ENCODE peak calls at places on chromosomes 13 and 19, in nine cellular contexts. Q is Caco-2, H is HFFc6, D is tibial artery, Z is mucosa of descending colon, I is tibial nerve, T is fibroblast of lung, M is heart right ventricle, O is WERI-Rb-1. U is an unnamed sample.

GRCh38 chr13:42233726-42234125 is 38.2 kb upstream of the AKAP11 start:
- DNase-seq in Q (peak), H (no peak), D (no peak), Z (no peak), I (no peak), T (no peak), M (no peak), O (no peak), U (no peak)

GRCh38 chr13:94311893-94312292 is 167.6 kb downstream of the DCT start:
- DNase-seq in Q (no peak), H (no peak), D (no peak), Z (no peak), I (no peak), T (no peak), M (no peak), O (no peak), U (no peak)

GRCh38 chr13:82740442-82740841 is 1141.8 kb downstream of the SLITRK1 start:
- DNase-seq in Q (no peak), H (no peak), D (no peak), Z (no peak), I (no peak), T (no peak), M (no peak), O (no peak), U (no peak)

GRCh38 chr13:44362394-44363040 is 11.1 kb upstream of the SERP2 start:
- DNase-seq in Q (no peak), H (no peak), D (no peak), Z (no peak), I (no peak), T (peak), M (no peak), O (no peak), U (peak)

GRCh38 chr19:49469828-49470614 is 4.0 kb upstream of the FLT3LG start:
- DNase-seq in Q (no peak), H (no peak), D (no peak), Z (peak), I (no peak), T (no peak), M (no peak), O (no peak), U (no peak)

GRCh38 chr13:44159633-44160279 is 213.9 kb upstream of the SERP2 start:
- DNase-seq in Q (no peak), H (no peak), D (no peak), Z (no peak), I (no peak), T (peak), M (no peak), O (no peak), U (peak)

GRCh38 chr13:113561417-113562084 is 23.0 kb upstream of the TFDP1 start:
- DNase-seq in Q (no peak), H (no peak), D (no peak), Z (no peak), I (no peak), T (no peak), M (no peak), O (peak), U (no peak)

GRCh38 chr19:7263521-7263920 is 30.7 kb downstream of the INSR start:
- DNase-seq in Q (no peak), H (no peak), D (no peak), Z (peak), I (no peak), T (no peak), M (no peak), O (no peak), U (no peak)

GRCh38 chr13:75437582-75438318 is 44.2 kb downstream of the TBC1D4 start:
- DNase-seq in Q (no peak), H (peak), D (no peak), Z (no peak), I (no peak), T (peak), M (no peak), O (no peak), U (peak)

GRCh38 chr19:7703332-7703731 is 1.4 kb upstream of the FCER2 start:
- DNase-seq in Q (no peak), H (no peak), D (no peak), Z (no peak), I (no peak), T (no peak), M (no peak), O (no peak), U (no peak)

GRCh38 chr13:44274838-44275237 is 98.8 kb upstream of the SERP2 start:
- DNase-seq in Q (no peak), H (no peak), D (no peak), Z (no peak), I (no peak), T (no peak), M (no peak), O (no peak), U (peak)

GRCh38 chr13:41693434-41693833 is 236.1 kb downstream of the RGCC start:
- DNase-seq in Q (no peak), H (no peak), D (no peak), Z (no peak), I (no peak), T (peak), M (no peak), O (no peak), U (no peak)

GRCh38 chr13:91398413-91399188 is at the start of gene GPC5:
- DNase-seq in Q (peak), H (peak), D (peak), Z (peak), I (peak), T (peak), M (peak), O (peak), U (peak)

GRCh38 chr13:102386461-102386860 is 15.4 kb downstream of the FGF14 start:
- DNase-seq in Q (no peak), H (no peak), D (no peak), Z (no peak), I (no peak), T (no peak), M (no peak), O (no peak), U (no peak)

GRCh38 chr19:11949201-11949600 is 15.6 kb upstream of the ZNF763 start:
- DNase-seq in Q (no peak), H (no peak), D (no peak), Z (no peak), I (no peak), T (no peak), M (no peak), O (no peak), U (no peak)

GRCh38 chr19:869245-870177 is 10.0 kb downstream of the CFD start:
- DNase-seq in Q (no peak), H (peak), D (peak), Z (peak), I (peak), T (peak), M (peak), O (no peak), U (peak)

GRCh38 chr19:55519461-55520311 is 17.2 kb downstream of the SBK2 start:
- DNase-seq in Q (no peak), H (peak), D (no peak), Z (no peak), I (no peak), T (peak), M (no peak), O (no peak), U (peak)

GRCh38 chr13:61685683-61686013 is 270.0 kb upstream of the PCDH20 start:
- DNase-seq in Q (peak), H (no peak), D (no peak), Z (no peak), I (no peak), T (no peak), M (no peak), O (peak), U (peak)
- TF ChIP-seq CTCF in Q (peak), H (no peak), D (no peak), Z (no peak), I (no peak), T (no peak), M (no peak), O (peak), U (peak)

GRCh38 chr13:20534038-20534608 is 8.5 kb upstream of the CRYL1 start:
- DNase-seq in Q (peak), H (no peak), D (no peak), Z (no peak), I (no peak), T (no peak), M (no peak), O (no peak), U (no peak)

GRCh38 chr13:20536992-20537391 is 11.3 kb upstream of the CRYL1 start:
- DNase-seq in Q (no peak), H (no peak), D (no peak), Z (no peak), I (no peak), T (no peak), M (no peak), O (no peak), U (no peak)
- TF ChIP-seq CTCF in Q (no peak), H (no peak), D (no peak), Z (no peak), I (no peak), T (no peak), M (no peak), O (no peak), U (no peak)

GRCh38 chr19:3670796-3671679 is 29.2 kb downstream of the PIP5K1C start:
- DNase-seq in Q (no peak), H (peak), D (peak), Z (peak), I (peak), T (peak), M (peak), O (no peak), U (peak)

GRCh38 chr19:3672575-3672948 is 27.7 kb downstream of the PIP5K1C start:
- DNase-seq in Q (no peak), H (no peak), D (no peak), Z (no peak), I (no peak), T (no peak), M (no peak), O (no peak), U (no peak)

GRCh38 chr19:3670258-3670795 is 29.9 kb downstream of the PIP5K1C start:
- DNase-seq in Q (no peak), H (peak), D (peak), Z (peak), I (peak), T (peak), M (peak), O (peak), U (peak)

GRCh38 chr19:3672993-3673392 is 27.3 kb downstream of the PIP5K1C start:
- DNase-seq in Q (no peak), H (no peak), D (no peak), Z (no peak), I (no peak), T (no peak), M (no peak), O (no peak), U (no peak)

DNA sequence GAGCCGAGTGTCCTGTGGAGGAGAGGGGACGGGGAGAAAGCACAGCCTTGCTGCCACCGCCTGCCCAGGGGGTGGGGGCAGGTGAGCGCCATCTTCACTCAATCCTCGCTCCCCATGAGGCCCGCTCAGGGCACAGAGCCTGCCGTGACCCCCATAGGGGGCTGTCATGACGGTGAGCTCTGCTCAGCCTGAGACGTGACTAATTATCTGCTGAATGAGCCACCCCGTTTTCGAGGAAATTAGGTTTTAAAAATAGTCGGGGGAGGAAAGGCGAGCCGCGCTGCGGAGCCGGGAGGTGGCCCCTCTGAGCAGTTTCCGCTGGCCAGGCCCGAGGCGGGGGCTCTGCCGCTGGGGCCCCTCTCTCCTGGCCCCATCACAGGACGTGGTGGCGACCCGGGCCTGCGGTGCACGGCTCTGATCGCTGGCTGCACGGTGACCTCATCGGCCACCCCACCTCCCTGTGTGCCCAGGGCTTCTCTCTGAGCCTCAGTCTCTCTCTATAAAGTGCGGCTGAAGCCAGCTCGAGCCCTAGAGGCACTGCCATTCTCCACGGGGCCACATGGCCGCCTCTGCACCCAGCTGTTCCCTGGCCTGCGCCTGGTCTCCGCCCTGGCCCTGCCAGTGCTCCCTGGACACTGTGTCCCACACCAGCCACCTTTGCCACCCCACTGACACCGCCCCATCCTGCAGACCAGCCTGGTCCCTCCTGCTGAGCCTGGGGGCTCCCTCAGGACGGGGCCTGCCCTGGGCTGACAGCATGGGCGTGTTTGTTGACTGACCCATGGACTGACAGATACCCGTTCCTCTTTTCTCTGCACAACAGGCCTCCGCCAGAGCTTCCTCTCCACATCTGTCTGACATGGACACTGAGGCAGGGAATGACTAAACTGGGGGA is 28.3 kb downstream of the PIP5K1C start:
- DNase-seq in Q (no peak), H (peak), D (no peak), Z (no peak), I (no peak), T (peak), M (no peak), O (no peak), U (no peak)
- TF ChIP-seq CTCF in Q (no peak), H (peak), D (no peak), Z (no peak), I (no peak), T (no peak), M (peak), O (peak), U (peak)

GRCh38 chr19:23440207-23440606 is 44.9 kb upstream of the ZNF91 start:
- DNase-seq in Q (peak), H (no peak), D (no peak), Z (no peak), I (no peak), T (no peak), M (no peak), O (peak), U (no peak)

GRCh38 chr19:23440791-23441190 is 45.5 kb upstream of the ZNF91 start:
- DNase-seq in Q (peak), H (no peak), D (no peak), Z (no peak), I (no peak), T (no peak), M (no peak), O (peak), U (no peak)

GRCh38 chr19:23437901-23438300 is 42.6 kb upstream of the ZNF91 start:
- DNase-seq in Q (peak), H (peak), D (no peak), Z (no peak), I (no peak), T (no peak), M (no peak), O (peak), U (no peak)

GRCh38 chr19:23436944-23437343 is 41.7 kb upstream of the ZNF91 start:
- DNase-seq in Q (peak), H (no peak), D (no peak), Z (no peak), I (no peak), T (no peak), M (no peak), O (peak), U (no peak)

DNA sequence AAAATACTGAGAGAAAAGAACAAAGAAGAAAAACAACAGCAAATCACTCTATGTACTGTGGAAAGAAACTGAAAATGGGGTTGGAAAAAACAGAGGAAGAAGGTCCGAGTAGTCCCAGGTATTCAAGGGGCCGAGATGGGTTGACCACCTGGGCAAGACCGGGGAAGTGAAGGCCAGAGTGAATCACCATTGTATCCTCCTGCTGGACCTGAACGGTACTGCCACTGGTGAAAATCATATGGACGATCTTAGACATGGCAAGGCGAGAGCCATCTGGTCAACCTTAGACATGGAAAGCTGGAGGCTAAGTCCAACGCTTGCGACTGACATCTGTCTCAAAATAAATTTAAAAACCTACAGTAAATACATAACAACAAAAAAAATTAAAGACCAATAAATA is 44.4 kb upstream of the ZNF91 start:
- DNase-seq in Q (peak), H (no peak), D (no peak), Z (no peak), I (no peak), T (no peak), M (no peak), O (peak), U (no peak)
- TF ChIP-seq CTCF in Q (no peak), H (peak), D (no peak), Z (no peak), I (no peak), T (peak), M (no peak), O (no peak), U (peak)

GRCh38 chr19:48258350-48258749 is 2.6 kb upstream of the CARD8 start:
- DNase-seq in Q (no peak), H (no peak), D (no peak), Z (no peak), I (no peak), T (peak), M (no peak), O (no peak), U (peak)

GRCh38 chr19:48253999-48254398 is 1.7 kb downstream of the CARD8 start:
- DNase-seq in Q (no peak), H (no peak), D (no peak), Z (no peak), I (no peak), T (no peak), M (no peak), O (no peak), U (no peak)

GRCh38 chr19:48254529-48254970 is 1.2 kb downstream of the CARD8 start:
- DNase-seq in Q (no peak), H (no peak), D (no peak), Z (no peak), I (no peak), T (no peak), M (no peak), O (no peak), U (no peak)

GRCh38 chr19:48252625-48253024 is 3.1 kb downstream of the CARD8 start:
- DNase-seq in Q (no peak), H (no peak), D (no peak), Z (no peak), I (no peak), T (no peak), M (no peak), O (no peak), U (no peak)

GRCh38 chr19:48255376-48256303 is at the start of gene CARD8:
- DNase-seq in Q (peak), H (peak), D (peak), Z (peak), I (peak), T (peak), M (peak), O (peak), U (peak)
- TF ChIP-seq CTCF in Q (no peak), H (peak), D (peak), Z (no peak), I (peak), T (peak), M (no peak), O (no peak), U (no peak)

GRCh38 chr19:18322318-18322758 is 538 bp downstream of the LSM4 start:
- DNase-seq in Q (peak), H (peak), D (peak), Z (peak), I (no peak), T (peak), M (no peak), O (peak), U (peak)
- TF ChIP-seq CTCF in Q (peak), H (peak), D (no peak), Z (no peak), I (no peak), T (peak), M (no peak), O (peak), U (peak)